ENCODE peak calls at places on chromosome 5, in five cellular contexts. N is upper lobe of right lung, I is aorta, F is adipocyte, Q is stomach. S is an unnamed sample.
A peak's percentile ranks its signal among the peaks of the same experiment; 100 is the strongest.

GRCh38 chr5:173327084-173327947 is 898 bp downstream of the STC2 start:
- DNase-seq in N (no peak), I (no peak), F (peak; percentile 72), Q (no peak), S (no peak)

GRCh38 chr5:139392678-139393496 is 2.0 kb downstream of the PROB1 start:
- DNase-seq in N (peak; percentile 84), I (peak; percentile 87), F (peak; percentile 34), Q (peak; percentile 75), S (no peak)

GRCh38 chr5:124007675-124008398 is 495.9 kb downstream of the CSNK1G3 start:
- DNase-seq in N (no peak), I (no peak), F (no peak), Q (no peak), S (no peak)

GRCh38 chr5:172878585-172879433 is 44.8 kb downstream of the ERGIC1 start:
- DNase-seq in N (no peak), I (peak; percentile 89), F (peak; percentile 67), Q (no peak), S (peak; percentile 87)

GRCh38 chr5:110108520-110108919 is 418.8 kb downstream of the MAN2A1 start:
- DNase-seq in N (no peak), I (no peak), F (no peak), Q (no peak), S (no peak)

GRCh38 chr5:59760798-59761348 is 132.7 kb downstream of the PDE4D start:
- DNase-seq in N (no peak), I (no peak), F (peak; percentile 25), Q (no peak), S (no peak)

GRCh38 chr5:144134181-144134827 is 36.2 kb downstream of the YIPF5 start:
- DNase-seq in N (no peak), I (no peak), F (no peak), Q (no peak), S (no peak)

GRCh38 chr5:171306785-171307591 is 2.1 kb upstream of the TLX3 start:
- DNase-seq in N (peak; percentile 39), I (no peak), F (no peak), Q (no peak), S (peak; percentile 34)

GRCh38 chr5:111930407-111930806 is 173.4 kb upstream of the NREP start:
- DNase-seq in N (no peak), I (no peak), F (peak; percentile 41), Q (no peak), S (no peak)

GRCh38 chr5:151499636-151500035 is 52.2 kb downstream of the SLC36A1 start:
- DNase-seq in N (no peak), I (no peak), F (no peak), Q (no peak), S (no peak)

GRCh38 chr5:148905541-148905940 is 79.1 kb downstream of the ADRB2 start:
- DNase-seq in N (no peak), I (no peak), F (no peak), Q (no peak), S (no peak)
- H3K27me3 ChIP-seq in N (no peaks in the 10 kb centered on the region), I (no peaks in the 10 kb centered on the region), F (no peaks in the 10 kb centered on the region), Q (no peaks in the 10 kb centered on the region), S (no peaks in the 10 kb centered on the region)

GRCh38 chr5:132774896-132775295 is 2.1 kb downstream of the SEPTIN8 start:
- DNase-seq in N (no peak), I (peak; percentile 79), F (no peak), Q (no peak), S (peak; percentile 71)
- H3K4me3 ChIP-seq in N (no peak overlapping the region), I (no peak overlapping the region), F (no peak overlapping the region), Q (no peak overlapping the region), S (no peak overlapping the region)

GRCh38 chr5:168870914-168871313 is 291.7 kb upstream of the PANK3 start:
- DNase-seq in N (no peak), I (no peak), F (no peak), Q (no peak), S (no peak)
- H3K27me3 ChIP-seq in N (no peaks in the 10 kb centered on the region), I (no peaks in the 10 kb centered on the region), F (no peaks in the 10 kb centered on the region), Q (no peaks in the 10 kb centered on the region), S (no peaks in the 10 kb centered on the region)

DNA sequence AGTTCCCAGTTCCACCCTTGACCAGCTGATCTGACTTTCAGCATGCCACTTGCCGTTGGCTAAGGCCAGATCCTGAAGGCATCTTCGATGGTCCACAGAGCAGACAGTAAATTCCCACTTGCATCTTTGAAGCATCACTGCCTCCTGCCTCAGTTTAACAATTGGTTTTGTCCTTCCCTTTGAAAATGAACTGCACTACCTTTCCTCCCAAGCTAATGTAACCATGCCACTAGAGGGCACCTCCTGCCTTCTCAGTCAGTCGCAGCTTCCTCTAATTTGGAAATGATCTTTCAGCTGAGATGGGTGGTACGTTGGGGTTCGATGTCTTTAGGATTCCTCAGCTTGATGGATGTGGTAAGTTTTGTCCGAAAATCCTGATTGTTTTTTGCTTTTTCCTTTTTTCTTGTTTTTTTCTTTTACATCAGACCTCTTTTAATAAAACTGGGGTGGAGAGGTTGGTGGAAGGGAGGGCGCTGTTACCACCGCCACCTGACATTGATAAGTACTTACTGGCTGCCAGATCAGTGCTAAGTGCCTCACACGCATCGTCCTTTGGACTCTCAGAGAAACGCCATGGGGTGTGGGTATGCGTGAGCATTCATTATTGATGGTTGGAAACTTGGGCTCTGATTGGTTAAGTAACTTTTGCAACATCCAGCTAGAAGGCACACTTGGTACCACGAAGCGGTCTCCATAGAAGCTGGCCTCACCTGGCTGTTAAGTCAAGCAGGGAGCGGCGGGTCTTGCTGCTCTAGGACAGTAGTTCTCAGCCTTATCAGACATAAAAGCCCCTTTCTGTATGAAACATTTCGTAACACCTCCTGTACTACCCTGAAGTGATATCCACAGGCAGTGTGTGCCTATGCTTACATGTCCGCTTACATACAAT is 16.9 kb downstream of the PTTG1 start:
- DNase-seq in N (no peak), I (no peak), F (peak; percentile 85), Q (peak; percentile 52), S (no peak)
- H3K4me3 ChIP-seq in N (peak overlapping the region; percentile 55), I (peak overlapping the region; percentile 2), F (peak overlapping the region; percentile 86), Q (peak overlapping the region; percentile 48), S (peak overlapping the region; percentile 48)

GRCh38 chr5:154491951-154492350 is 13.9 kb upstream of the HAND1 start:
- DNase-seq in N (no peak), I (no peak), F (no peak), Q (no peak), S (no peak)
- H3K27me3 ChIP-seq in N (peaks cover 80% of the 10 kb centered on the region), I (peaks cover 2% of the 10 kb centered on the region), F (peaks cover 72% of the 10 kb centered on the region), Q (peaks cover 92% of the 10 kb centered on the region), S (peaks cover 63% of the 10 kb centered on the region)

GRCh38 chr5:6827815-6828214 is 114.6 kb downstream of the TENT4A start:
- DNase-seq in N (no peak), I (no peak), F (no peak), Q (no peak), S (no peak)
- H3K4me3 ChIP-seq in N (no peak overlapping the region), I (no peak overlapping the region), F (no peak overlapping the region), Q (peak overlapping the region; percentile 4), S (no peak overlapping the region)

S was measured in tibial artery.